ENCODE peak calls at places on chromosomes 6 and 20, in nine cellular contexts. I, F, Z, L, N, W, Q, E and G are unnamed samples.

GRCh38 chr6:164098857-164099534 is 684.5 kb downstream of the QKI start:
- DNase-seq in N (peak), Z (no peak), L (no peak), W (no peak), I (no peak), Q (no peak), E (no peak), F (no peak), G (no peak)

GRCh38 chr6:4105980-4106536 is 27.1 kb upstream of the FAM217A start:
- DNase-seq in F (no peak), Q (no peak), Z (no peak), E (no peak), W (no peak), N (no peak), L (no peak), I (no peak), G (no peak)

GRCh38 chr6:38445321-38445720 is 194.4 kb downstream of the BTBD9 start:
- DNase-seq in L (no peak), W (no peak), Q (no peak), E (no peak), Z (peak), I (no peak), N (no peak), F (no peak), G (no peak)

GRCh38 chr20:46583411-46584214 is 33.2 kb upstream of the OCSTAMP start:
- DNase-seq in W (peak), I (no peak), N (no peak), F (peak), Q (no peak), E (no peak), Z (no peak), L (no peak), G (no peak)

GRCh38 chr20:60372282-60372681 is 414.1 kb downstream of the CDH26 start:
- DNase-seq in F (no peak), N (no peak), L (no peak), Q (no peak), W (no peak), I (no peak), Z (no peak), E (no peak), G (no peak)

GRCh38 chr6:45590751-45591184 is 213.0 kb upstream of the SUPT3H start:
- DNase-seq in N (peak), Q (peak), L (no peak), E (no peak), I (no peak), Z (no peak), W (no peak), F (no peak), G (no peak)

GRCh38 chr6:12165297-12165696 is 124.9 kb upstream of the EDN1 start:
- DNase-seq in L (no peak), I (no peak), Z (no peak), E (no peak), N (no peak), F (no peak), Q (no peak), W (no peak), G (no peak)

GRCh38 chr6:99026135-99026534 is 78.4 kb upstream of the FBXL4 start:
- DNase-seq in W (peak), I (no peak), Z (no peak), E (no peak), L (no peak), Q (no peak), F (peak), N (no peak), G (peak)

GRCh38 chr6:17393335-17394191 is at the start of gene CAP2:
- DNase-seq in Z (peak), N (peak), F (peak), I (no peak), L (no peak), E (peak), Q (peak), W (peak), G (no peak)

GRCh38 chr20:20761302-20761701 is 48.9 kb upstream of the RALGAPA2 start:
- DNase-seq in I (no peak), Z (no peak), W (no peak), Q (no peak), L (no peak), E (no peak), N (no peak), F (no peak), G (no peak)

GRCh38 chr6:44217332-44218143 is 812 bp downstream of the MYMX start:
- DNase-seq in L (no peak), E (no peak), W (peak), Z (peak), Q (no peak), I (no peak), N (no peak), F (peak), G (no peak)

DNA sequence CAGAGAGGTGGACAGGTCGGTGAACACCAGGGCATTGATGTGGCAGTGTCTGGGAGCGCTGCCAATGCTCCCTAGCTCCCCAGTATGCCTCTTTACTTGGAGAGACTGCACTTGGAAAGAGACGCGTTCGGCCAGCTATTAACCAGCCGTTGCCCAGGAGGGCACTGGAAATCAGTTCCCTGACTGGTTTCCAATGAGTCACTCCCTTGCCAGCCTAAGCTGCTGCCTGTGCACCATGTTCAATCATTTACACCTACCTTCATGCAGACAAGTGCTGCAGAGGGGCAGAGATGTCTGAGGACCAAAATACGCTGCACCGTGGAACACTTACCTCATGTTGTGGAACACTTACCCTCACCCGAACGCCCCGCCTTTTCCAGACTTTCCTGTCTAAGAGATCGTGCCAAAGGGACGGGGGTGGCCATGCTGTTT is 151.6 kb downstream of the SOBP start:
- DNase-seq in E (no peak), W (no peak), L (no peak), N (no peak), Z (no peak), F (no peak), I (no peak), Q (peak), G (no peak)
- H3K4me3 ChIP-seq in E (no peak), W (no peak), L (no peak), N (no peak), Z (no peak), F (no peak), I (no peak), Q (no peak), G (no peak)

GRCh38 chr6:116949964-116950363 is 72.9 kb downstream of the RFX6 start:
- DNase-seq in I (no peak), Q (no peak), N (no peak), W (no peak), F (peak), E (no peak), L (no peak), Z (no peak), G (no peak)
- TF ChIP-seq EZH2phosphoT487 in I (no peak), Q (no peak), N (no peak), W (no peak), F (no peak), E (no peak), L (no peak), Z (no peak), G (no peak)

GRCh38 chr20:49261173-49261572 is 16.7 kb downstream of the ZNFX1 start:
- DNase-seq in N (no peak), Z (no peak), W (no peak), I (no peak), F (no peak), Q (no peak), L (no peak), E (no peak), G (no peak)

GRCh38 chr20:49259799-49260198 is 18.1 kb downstream of the ZNFX1 start:
- DNase-seq in N (no peak), I (no peak), W (no peak), L (no peak), Q (no peak), Z (no peak), E (no peak), F (no peak), G (no peak)

GRCh38 chr20:49262444-49262843 is 15.4 kb downstream of the ZNFX1 start:
- DNase-seq in N (no peak), Z (no peak), W (no peak), L (no peak), F (no peak), E (no peak), Q (no peak), I (no peak), G (no peak)

GRCh38 chr20:49259284-49259683 is 18.6 kb downstream of the ZNFX1 start:
- DNase-seq in W (no peak), E (no peak), Z (no peak), Q (no peak), N (no peak), I (no peak), L (no peak), F (no peak), G (no peak)

GRCh38 chr20:49260218-49260617 is 17.6 kb downstream of the ZNFX1 start:
- DNase-seq in I (no peak), Q (peak), Z (no peak), F (no peak), L (no peak), N (no peak), W (no peak), E (no peak), G (no peak)
- H2AFZ ChIP-seq in I (no peak), Q (no peak), Z (no peak), F (no peak), L (no peak), N (no peak), W (no peak), E (no peak), G (no peak)

DNA sequence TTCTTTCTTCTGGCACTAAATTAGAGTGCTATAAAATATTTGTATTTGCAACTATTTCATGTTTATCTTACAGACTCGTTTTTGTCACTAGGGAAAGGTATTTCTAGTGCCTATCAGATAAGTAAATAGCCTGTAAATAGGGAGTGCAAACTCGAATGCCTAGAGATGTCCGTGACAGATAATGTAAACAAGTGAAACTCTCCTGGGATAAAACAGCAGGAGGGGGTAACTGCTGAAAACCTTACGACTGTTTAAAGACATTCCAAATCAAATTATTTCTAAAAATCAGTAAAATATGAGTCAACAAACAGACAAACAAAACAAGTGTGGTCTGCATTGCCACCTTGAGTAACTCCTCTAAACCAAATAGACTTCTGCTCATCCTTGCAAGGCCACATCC is 932.1 kb downstream of the EYS start:
- DNase-seq in W (no peak), E (no peak), Q (peak), Z (no peak), N (no peak), F (no peak), L (no peak), I (no peak), G (no peak)
- H3K4me3 ChIP-seq in W (no peak), E (no peak), Q (no peak), Z (no peak), N (no peak), F (no peak), L (no peak), I (no peak), G (no peak)

GRCh38 chr20:41133709-41134361 is 3.5 kb upstream of the PLCG1 start:
- DNase-seq in Z (no peak), L (no peak), I (no peak), Q (no peak), E (no peak), N (no peak), W (no peak), F (no peak), G (no peak)
- TF ChIP-seq EZH2phosphoT487 in Z (no peak), L (no peak), I (no peak), Q (no peak), E (no peak), N (no peak), W (no peak), F (no peak), G (no peak)

DNA sequence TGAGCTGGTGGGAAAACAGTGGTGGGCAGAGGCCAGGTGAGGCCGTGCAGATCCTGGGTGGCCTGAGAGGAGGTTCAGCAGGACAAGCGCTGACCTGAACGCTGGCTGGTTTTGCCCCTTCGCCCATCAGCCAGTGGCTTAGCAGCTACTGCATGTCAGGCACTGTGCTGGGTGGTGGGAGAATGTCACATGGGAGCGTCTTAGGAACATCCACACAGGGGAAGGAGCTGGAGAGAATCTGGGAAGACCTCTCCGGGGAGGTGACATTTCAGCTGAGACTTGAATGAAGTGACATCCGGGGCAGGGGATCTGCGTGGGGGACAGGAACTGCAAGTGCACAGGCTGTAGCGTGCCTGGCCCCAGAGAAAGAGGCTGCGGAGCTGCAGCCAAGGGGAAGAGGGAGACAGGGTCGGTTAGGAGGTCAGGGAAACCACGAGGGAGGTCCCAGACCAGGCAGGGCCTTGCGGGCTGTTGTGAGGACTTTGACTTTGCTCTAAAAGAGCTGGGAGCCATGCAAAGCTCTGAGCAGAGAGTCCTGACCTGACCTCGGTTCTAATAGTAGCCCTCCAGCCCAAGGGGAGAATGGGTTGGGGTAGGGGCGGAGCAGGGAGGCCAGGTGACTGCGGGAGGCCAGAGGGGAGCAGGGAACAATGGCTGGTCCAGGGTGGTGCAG is 156.8 kb upstream of the PTPN1 start:
- DNase-seq in I (no peak), N (no peak), Z (no peak), W (no peak), Q (no peak), E (no peak), L (no peak), F (no peak), G (no peak)
- H2AFZ ChIP-seq in I (no peak), N (no peak), Z (no peak), W (no peak), Q (no peak), E (no peak), L (no peak), F (no peak), G (no peak)

GRCh38 chr6:32851025-32851424 is 2.5 kb downstream of the TAP1 start:
- DNase-seq in I (no peak), N (no peak), Q (no peak), F (no peak), Z (no peak), L (no peak), E (no peak), W (no peak), G (no peak)

GRCh38 chr6:32852844-32853540 is 512 bp downstream of the TAP1 start:
- DNase-seq in W (peak), E (peak), Q (peak), N (peak), F (peak), I (no peak), Z (peak), L (peak), G (peak)

GRCh38 chr6:32854376-32855178 is 585 bp downstream of the PSMB9 start:
- DNase-seq in L (peak), N (peak), W (no peak), Z (peak), Q (no peak), F (peak), I (no peak), E (peak), G (peak)

GRCh38 chr6:32853541-32854375 is at the start of the genes PSMB9 and TAP1:
- DNase-seq in N (peak), Z (peak), Q (peak), F (peak), W (peak), I (peak), E (peak), L (peak), G (peak)

DNA sequence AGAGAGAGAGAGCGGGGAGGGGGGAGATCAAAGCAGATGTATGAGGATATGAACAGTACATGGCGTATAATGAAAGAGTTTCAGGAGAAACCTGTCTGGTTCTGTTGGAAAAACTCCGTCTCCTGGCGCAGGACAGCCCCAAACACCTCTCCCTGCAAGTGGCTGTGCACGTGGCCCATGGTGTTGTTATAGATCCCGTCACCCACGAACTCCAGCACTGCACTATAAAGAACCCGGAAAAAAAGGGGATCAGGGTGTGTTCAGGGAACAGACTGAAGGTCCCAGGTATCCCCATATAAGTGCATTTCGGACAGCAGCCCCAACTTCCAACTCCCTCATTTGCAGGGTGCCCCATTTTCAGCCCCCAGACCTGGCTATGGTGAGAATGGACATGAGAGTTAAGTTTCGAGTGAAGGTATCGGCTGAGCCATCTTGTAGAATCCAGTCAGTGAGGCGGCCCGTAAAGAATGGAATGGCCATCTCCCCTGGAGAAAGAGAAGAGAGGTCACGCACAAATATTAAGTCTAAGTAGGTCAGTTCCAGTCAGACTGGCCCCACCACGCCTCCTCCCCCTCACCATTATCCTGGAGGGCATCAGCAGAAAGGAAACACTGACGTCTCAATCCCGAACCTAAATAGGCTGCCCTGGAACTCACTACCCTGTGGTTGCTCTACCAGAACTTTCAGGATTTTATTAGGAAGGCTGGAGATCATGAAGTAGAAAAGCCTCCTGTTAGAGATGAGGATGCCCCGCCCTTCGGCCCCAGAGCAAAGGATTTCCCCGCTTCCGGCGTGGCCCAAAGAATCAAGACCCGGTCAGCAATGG is 1.3 kb downstream of the TAP1 start:
- DNase-seq in F (peak), Z (peak), L (no peak), E (no peak), N (no peak), Q (peak), W (no peak), I (no peak), G (no peak)
- H3K4me3 ChIP-seq in F (peak), Z (peak), L (peak), E (peak), N (peak), Q (peak), W (peak), I (peak), G (peak)

GRCh38 chr20:2459981-2460751 is 10.4 kb downstream of the SNRPB start:
- DNase-seq in I (no peak), F (no peak), W (no peak), L (no peak), N (no peak), Q (no peak), E (no peak), Z (no peak), G (no peak)
- TF ChIP-seq EZH2phosphoT487 in I (no peak), F (no peak), W (no peak), L (no peak), N (no peak), Q (no peak), E (no peak), Z (no peak), G (no peak)

DNA sequence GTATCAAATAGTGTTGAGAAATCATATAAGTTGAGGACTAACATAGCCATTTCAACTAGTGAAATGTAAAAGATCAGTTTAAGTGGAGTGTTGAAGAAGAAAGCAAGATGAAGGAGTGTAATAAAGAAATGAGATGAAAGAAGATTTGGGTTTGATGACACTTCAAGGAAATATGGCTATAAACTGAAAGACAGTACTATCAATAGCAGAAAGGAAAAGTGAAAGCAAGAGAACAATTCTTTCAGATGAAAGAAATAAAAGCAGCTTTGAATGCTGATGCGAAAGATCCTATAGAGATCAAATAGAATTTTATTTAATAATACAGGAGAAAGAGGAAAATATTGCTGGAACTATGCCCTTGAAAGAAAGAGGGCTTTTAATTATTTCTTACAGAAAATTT is 92.8 kb upstream of the PRSS16 start:
- DNase-seq in L (no peak), N (no peak), Z (no peak), Q (no peak), W (no peak), E (no peak), I (no peak), F (no peak), G (no peak)
- H2AFZ ChIP-seq in L (peak), N (no peak), Z (no peak), Q (no peak), W (no peak), E (no peak), I (peak), F (peak), G (peak)

GRCh38 chr20:58892126-58892931 is 39.8 kb downstream of the GNAS start:
- DNase-seq in E (peak), F (peak), Q (peak), Z (peak), I (no peak), W (peak), L (peak), N (peak), G (peak)

GRCh38 chr20:58890454-58891075 is 38.0 kb downstream of the GNAS start:
- DNase-seq in N (no peak), F (peak), W (peak), I (no peak), E (peak), Q (peak), Z (peak), L (peak), G (peak)

GRCh38 chr20:58890073-58890453 is 37.5 kb downstream of the GNAS start:
- DNase-seq in Z (no peak), W (no peak), F (no peak), I (no peak), Q (no peak), L (no peak), N (no peak), E (no peak), G (peak)

GRCh38 chr20:58891686-58892125 is 39.2 kb downstream of the GNAS start:
- DNase-seq in Z (peak), N (peak), W (peak), L (peak), I (no peak), E (peak), Q (peak), F (peak), G (peak)

GRCh38 chr20:58891076-58891685 is 38.7 kb downstream of the GNAS start:
- DNase-seq in F (peak), E (peak), Z (peak), L (peak), Q (peak), I (no peak), N (peak), W (peak), G (peak)
- H3K4me3 ChIP-seq in F (peak), E (peak), Z (peak), L (peak), Q (peak), I (peak), N (peak), W (peak), G (peak)